ENCODE peak calls at places on chromosomes 6 and 20, in seven cellular contexts. K, R, N, X, Q, V and Y are unnamed samples.

GRCh38 chr6:160238234-160238633 is 20.4 kb downstream of the SLC22A2 start:
- DNase-seq in X (no peak), R (no peak), Q (no peak), V (no peak), N (no peak), K (no peak), Y (no peak)

GRCh38 chr6:56868687-56869086 is 86.2 kb upstream of the BEND6 start:
- DNase-seq in N (no peak), Q (no peak), V (no peak), K (peak; percentile 59), X (peak; percentile 39), R (peak; percentile 93), Y (no peak)

GRCh38 chr6:149060300-149060984 is 257.1 kb upstream of the TAB2 start:
- DNase-seq in Q (peak; percentile 38), X (peak; percentile 59), V (peak; percentile 77), N (no peak), K (peak; percentile 81), R (peak; percentile 65), Y (peak; percentile 52)

GRCh38 chr6:26240157-26240980 is 124.6 kb upstream of the BTN3A2 start:
- DNase-seq in X (peak; percentile 59), Q (peak; percentile 41), V (peak; percentile 97), N (no peak), K (no peak), R (peak; percentile 80), Y (peak; percentile 97)

GRCh38 chr6:111484655-111484974 is 1.6 kb upstream of the REV3L start:
- DNase-seq in R (peak; percentile 22), X (no peak), Q (no peak), N (no peak), V (peak; percentile 27), K (peak; percentile 26), Y (peak; percentile 69)

GRCh38 chr20:24673678-24674570 is 204.5 kb downstream of the SYNDIG1 start:
- DNase-seq in R (no peak), Q (no peak), V (no peak), K (no peak), X (no peak), N (no peak), Y (no peak)

GRCh38 chr6:3165631-3166534 is 8.5 kb upstream of the TUBB2A start:
- DNase-seq in X (no peak), N (no peak), V (no peak), Q (no peak), R (peak; percentile 69), K (no peak), Y (no peak)

GRCh38 chr6:56638760-56639159 is 3.9 kb downstream of the DST start:
- DNase-seq in R (no peak), N (no peak), Q (no peak), X (no peak), K (no peak), V (no peak), Y (no peak)

GRCh38 chr6:135812085-135812526 is 39.4 kb upstream of the PDE7B start:
- DNase-seq in N (no peak), R (no peak), K (no peak), Q (no peak), V (no peak), X (no peak), Y (no peak)

GRCh38 chr20:24095753-24096152 is 107.2 kb upstream of the GGTLC1 start:
- DNase-seq in K (no peak), X (no peak), V (no peak), Q (no peak), R (no peak), N (no peak), Y (no peak)